ENCODE peak calls at places on chromosome 3, in nine cellular contexts. B is tibial nerve; T is dorsolateral prefrontal cortex; D is mesendoderm; C is GF-D8; E is Calu3; W is cardiac fibroblast; Z is activated CD8-positive, alpha-beta memory T cell treated with anti-CD3 and anti-CD28 coated beads for 48 hours; S is SW 1271. R is an unnamed sample.

GRCh38 chr3:148106062-148106461 is 591.6 kb upstream of the AGTR1 start:
- DNase-seq in B (no peak), T (no peak), D (no peak), C (no peak), E (no peak), W (no peak), Z (no peak), S (no peak), R (no peak)

GRCh38 chr3:130242850-130243569 is 102.5 kb upstream of the COL6A5 start:
- DNase-seq in B (no peak), T (no peak), D (peak), C (no peak), E (peak), W (peak), Z (no peak), S (no peak), R (no peak)

GRCh38 chr3:161035711-161036110 is 69.4 kb downstream of the B3GALNT1 start:
- DNase-seq in B (no peak), T (no peak), D (no peak), C (peak), E (no peak), W (peak), Z (no peak), S (no peak), R (no peak)

GRCh38 chr3:146507331-146508120 is 36.9 kb downstream of the PLSCR1 start:
- DNase-seq in B (no peak), T (no peak), D (peak), C (no peak), E (no peak), W (no peak), Z (no peak), S (no peak), R (no peak)

GRCh38 chr3:126315916-126316514 is 41.2 kb downstream of the KLF15 start:
- DNase-seq in B (no peak), T (peak), D (no peak), C (no peak), E (no peak), W (no peak), Z (no peak), S (no peak), R (no peak)

GRCh38 chr3:89577517-89578252 is 470.3 kb downstream of the EPHA3 start:
- DNase-seq in B (no peak), T (no peak), D (no peak), C (no peak), E (no peak), W (no peak), Z (no peak), S (no peak), R (no peak)

GRCh38 chr3:113287111-113287817 is 75.9 kb downstream of the BOC start:
- DNase-seq in B (no peak), T (no peak), D (no peak), C (no peak), E (no peak), W (peak), Z (no peak), S (no peak), R (no peak)

GRCh38 chr3:183262979-183263378 is 9.9 kb downstream of the B3GNT5 start:
- DNase-seq in B (no peak), T (no peak), D (no peak), C (no peak), E (no peak), W (no peak), Z (no peak), S (no peak), R (no peak)

GRCh38 chr3:169227911-169228310 is 435.6 kb downstream of the MECOM start:
- DNase-seq in B (no peak), T (no peak), D (peak), C (peak), E (no peak), W (peak), Z (no peak), S (no peak), R (no peak)

GRCh38 chr3:42667523-42668402 is 14.3 kb downstream of the ZBTB47 start:
- DNase-seq in B (no peak), T (peak), D (no peak), C (no peak), E (no peak), W (no peak), Z (no peak), S (no peak), R (peak)

GRCh38 chr3:12719541-12719940 is 39.5 kb downstream of the TMEM40 start:
- DNase-seq in B (no peak), T (no peak), D (no peak), C (no peak), E (no peak), W (no peak), Z (no peak), S (no peak), R (no peak)

R was measured in tibial artery.